ENCODE peak calls at places on chromosome 5, in ten cellular contexts. One of them, this sample, is unnamed.

GRCh38 chr5:72468606-72469005 is 38.6 kb downstream of the ZNF366 start:
- DNase-seq in fibroblast of the aortic adventitia: peak
- DNase-seq in lower lobe of right lung: no peak
- DNase-seq in A549: no peak
- DNase-seq in IMR-90: no peak
- DNase-seq in foreskin fibroblast: no peak
- DNase-seq in CD8-positive, alpha-beta T cell: no peak
- DNase-seq in PC-3: no peak
- DNase-seq in coronary artery: no peak
- DNase-seq in psoas muscle: no peak
- DNase-seq in this sample: no peak

GRCh38 chr5:1547236-1547635 is 23.5 kb upstream of the LPCAT1 start:
- DNase-seq in fibroblast of the aortic adventitia: no peak
- DNase-seq in lower lobe of right lung: no peak
- DNase-seq in A549: no peak
- DNase-seq in IMR-90: no peak
- DNase-seq in foreskin fibroblast: no peak
- DNase-seq in CD8-positive, alpha-beta T cell: no peak
- DNase-seq in PC-3: no peak
- DNase-seq in coronary artery: peak
- DNase-seq in psoas muscle: no peak
- DNase-seq in this sample: no peak

GRCh38 chr5:103532116-103532734 is 30.4 kb downstream of the NUDT12 start:
- DNase-seq in fibroblast of the aortic adventitia: peak
- DNase-seq in lower lobe of right lung: no peak
- DNase-seq in A549: no peak
- DNase-seq in IMR-90: no peak
- DNase-seq in foreskin fibroblast: no peak
- DNase-seq in CD8-positive, alpha-beta T cell: no peak
- DNase-seq in PC-3: no peak
- DNase-seq in coronary artery: no peak
- DNase-seq in psoas muscle: no peak
- DNase-seq in this sample: peak

GRCh38 chr5:115713408-115713807 is 87.6 kb upstream of the TMED7 start:
- DNase-seq in fibroblast of the aortic adventitia: no peak
- DNase-seq in lower lobe of right lung: no peak
- DNase-seq in A549: no peak
- DNase-seq in IMR-90: no peak
- DNase-seq in foreskin fibroblast: no peak
- DNase-seq in CD8-positive, alpha-beta T cell: no peak
- DNase-seq in PC-3: no peak
- DNase-seq in coronary artery: no peak
- DNase-seq in psoas muscle: no peak
- DNase-seq in this sample: no peak

GRCh38 chr5:143699121-143699520 is 112.8 kb upstream of the HMHB1 start:
- DNase-seq in fibroblast of the aortic adventitia: no peak
- DNase-seq in lower lobe of right lung: no peak
- DNase-seq in A549: no peak
- DNase-seq in IMR-90: no peak
- DNase-seq in foreskin fibroblast: no peak
- DNase-seq in CD8-positive, alpha-beta T cell: no peak
- DNase-seq in PC-3: no peak
- DNase-seq in coronary artery: no peak
- DNase-seq in psoas muscle: no peak
- DNase-seq in this sample: no peak

GRCh38 chr5:132459983-132460834 is 30.4 kb downstream of the IRF1 start:
- DNase-seq in fibroblast of the aortic adventitia: no peak
- DNase-seq in lower lobe of right lung: peak
- DNase-seq in A549: no peak
- DNase-seq in IMR-90: no peak
- DNase-seq in foreskin fibroblast: no peak
- DNase-seq in CD8-positive, alpha-beta T cell: no peak
- DNase-seq in PC-3: no peak
- DNase-seq in coronary artery: no peak
- DNase-seq in psoas muscle: peak
- DNase-seq in this sample: no peak

GRCh38 chr5:76785493-76785892 is 33.3 kb upstream of the F2RL1 start:
- DNase-seq in fibroblast of the aortic adventitia: peak
- DNase-seq in lower lobe of right lung: no peak
- DNase-seq in A549: peak
- DNase-seq in IMR-90: peak
- DNase-seq in foreskin fibroblast: peak
- DNase-seq in CD8-positive, alpha-beta T cell: no peak
- DNase-seq in PC-3: peak
- DNase-seq in coronary artery: no peak
- DNase-seq in psoas muscle: no peak
- DNase-seq in this sample: peak

GRCh38 chr5:131795879-131796792 is 681 bp downstream of the FNIP1 start:
- DNase-seq in fibroblast of the aortic adventitia: peak
- DNase-seq in lower lobe of right lung: peak
- DNase-seq in A549: peak
- DNase-seq in IMR-90: peak
- DNase-seq in foreskin fibroblast: peak
- DNase-seq in CD8-positive, alpha-beta T cell: peak
- DNase-seq in PC-3: peak
- DNase-seq in coronary artery: peak
- DNase-seq in psoas muscle: peak
- DNase-seq in this sample: peak

GRCh38 chr5:159620853-159621540 is 290.7 kb upstream of the IL12B start:
- DNase-seq in fibroblast of the aortic adventitia: no peak
- DNase-seq in lower lobe of right lung: no peak
- DNase-seq in A549: no peak
- DNase-seq in IMR-90: no peak
- DNase-seq in foreskin fibroblast: no peak
- DNase-seq in CD8-positive, alpha-beta T cell: no peak
- DNase-seq in PC-3: peak
- DNase-seq in coronary artery: no peak
- DNase-seq in psoas muscle: no peak
- DNase-seq in this sample: no peak

GRCh38 chr5:89572696-89573095 is 689.7 kb upstream of the MEF2C start:
- DNase-seq in fibroblast of the aortic adventitia: peak
- DNase-seq in lower lobe of right lung: no peak
- DNase-seq in A549: no peak
- DNase-seq in IMR-90: peak
- DNase-seq in foreskin fibroblast: peak
- DNase-seq in CD8-positive, alpha-beta T cell: no peak
- DNase-seq in PC-3: no peak
- DNase-seq in coronary artery: no peak
- DNase-seq in psoas muscle: no peak
- DNase-seq in this sample: peak

GRCh38 chr5:31357038-31357437 is 163.6 kb downstream of the CDH6 start:
- DNase-seq in fibroblast of the aortic adventitia: no peak
- DNase-seq in lower lobe of right lung: no peak
- DNase-seq in A549: no peak
- DNase-seq in IMR-90: no peak
- DNase-seq in foreskin fibroblast: no peak
- DNase-seq in CD8-positive, alpha-beta T cell: no peak
- DNase-seq in PC-3: no peak
- DNase-seq in coronary artery: no peak
- DNase-seq in psoas muscle: no peak
- DNase-seq in this sample: no peak

GRCh38 chr5:61948151-61948550 is 357.9 kb upstream of the KIF2A start:
- DNase-seq in fibroblast of the aortic adventitia: no peak
- DNase-seq in lower lobe of right lung: no peak
- DNase-seq in A549: no peak
- DNase-seq in IMR-90: no peak
- DNase-seq in foreskin fibroblast: no peak
- DNase-seq in CD8-positive, alpha-beta T cell: no peak
- DNase-seq in PC-3: no peak
- DNase-seq in coronary artery: no peak
- DNase-seq in psoas muscle: no peak
- DNase-seq in this sample: no peak

GRCh38 chr5:61949054-61949679 is 356.8 kb upstream of the KIF2A start:
- DNase-seq in fibroblast of the aortic adventitia: no peak
- DNase-seq in lower lobe of right lung: no peak
- DNase-seq in A549: no peak
- DNase-seq in IMR-90: no peak
- DNase-seq in foreskin fibroblast: no peak
- DNase-seq in CD8-positive, alpha-beta T cell: no peak
- DNase-seq in PC-3: no peak
- DNase-seq in coronary artery: no peak
- DNase-seq in psoas muscle: no peak
- DNase-seq in this sample: no peak

GRCh38 chr5:61949680-61950435 is 356.1 kb upstream of the KIF2A start:
- DNase-seq in fibroblast of the aortic adventitia: no peak
- DNase-seq in lower lobe of right lung: no peak
- DNase-seq in A549: no peak
- DNase-seq in IMR-90: no peak
- DNase-seq in foreskin fibroblast: no peak
- DNase-seq in CD8-positive, alpha-beta T cell: no peak
- DNase-seq in PC-3: no peak
- DNase-seq in coronary artery: no peak
- DNase-seq in psoas muscle: no peak
- DNase-seq in this sample: no peak

GRCh38 chr5:61953913-61954312 is 352.1 kb upstream of the KIF2A start:
- DNase-seq in fibroblast of the aortic adventitia: no peak
- DNase-seq in lower lobe of right lung: no peak
- DNase-seq in A549: no peak
- DNase-seq in IMR-90: no peak
- DNase-seq in foreskin fibroblast: no peak
- DNase-seq in CD8-positive, alpha-beta T cell: no peak
- DNase-seq in PC-3: no peak
- DNase-seq in coronary artery: no peak
- DNase-seq in psoas muscle: no peak
- DNase-seq in this sample: no peak

DNA sequence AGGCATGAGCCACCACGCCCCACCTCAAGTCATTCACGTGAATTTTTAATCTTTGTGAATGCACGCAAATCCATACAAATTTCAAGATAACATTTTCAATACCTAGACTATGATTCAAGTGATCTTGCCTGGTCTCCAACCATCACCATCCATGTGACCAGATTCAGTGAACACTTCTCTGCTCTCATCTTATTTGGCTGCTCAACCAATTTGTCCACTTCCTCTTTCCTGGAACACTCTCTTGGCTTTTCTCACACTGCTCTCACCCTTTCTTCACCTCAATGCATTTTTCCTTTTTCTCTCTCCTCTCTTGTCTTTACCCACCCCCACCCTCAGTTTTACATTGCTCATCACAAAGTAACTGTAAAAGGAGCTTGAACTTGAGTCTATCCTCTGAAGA is 354.7 kb upstream of the KIF2A start:
- DNase-seq in fibroblast of the aortic adventitia: no peak
- DNase-seq in lower lobe of right lung: no peak
- DNase-seq in A549: no peak
- DNase-seq in IMR-90: no peak
- DNase-seq in foreskin fibroblast: no peak
- DNase-seq in CD8-positive, alpha-beta T cell: no peak
- DNase-seq in PC-3: no peak
- DNase-seq in coronary artery: no peak
- DNase-seq in psoas muscle: no peak
- DNase-seq in this sample: no peak
- TF ChIP-seq CTCF in fibroblast of the aortic adventitia: no peak
- TF ChIP-seq CTCF in lower lobe of right lung: no peak
- TF ChIP-seq CTCF in A549: no peak
- TF ChIP-seq CTCF in IMR-90: no peak
- TF ChIP-seq CTCF in foreskin fibroblast: no peak
- TF ChIP-seq CTCF in CD8-positive, alpha-beta T cell: no peak
- TF ChIP-seq CTCF in PC-3: no peak
- TF ChIP-seq CTCF in coronary artery: no peak
- TF ChIP-seq CTCF in psoas muscle: no peak
- TF ChIP-seq CTCF in this sample: no peak

GRCh38 chr5:39191216-39191615 is 28.1 kb downstream of the FYB1 start:
- DNase-seq in fibroblast of the aortic adventitia: no peak
- DNase-seq in lower lobe of right lung: no peak
- DNase-seq in A549: no peak
- DNase-seq in IMR-90: no peak
- DNase-seq in foreskin fibroblast: no peak
- DNase-seq in CD8-positive, alpha-beta T cell: no peak
- DNase-seq in PC-3: no peak
- DNase-seq in coronary artery: no peak
- DNase-seq in psoas muscle: no peak
- DNase-seq in this sample: no peak
- H3K4me3 ChIP-seq in fibroblast of the aortic adventitia: no peak
- H3K4me3 ChIP-seq in lower lobe of right lung: no peak
- H3K4me3 ChIP-seq in A549: no peak
- H3K4me3 ChIP-seq in IMR-90: no peak
- H3K4me3 ChIP-seq in foreskin fibroblast: no peak
- H3K4me3 ChIP-seq in CD8-positive, alpha-beta T cell: peak
- H3K4me3 ChIP-seq in PC-3: no peak
- H3K4me3 ChIP-seq in coronary artery: no peak
- H3K4me3 ChIP-seq in psoas muscle: no peak
- H3K4me3 ChIP-seq in this sample: no peak

GRCh38 chr5:35285435-35285834 is 55.1 kb upstream of the PRLR start:
- DNase-seq in fibroblast of the aortic adventitia: no peak
- DNase-seq in lower lobe of right lung: no peak
- DNase-seq in A549: no peak
- DNase-seq in IMR-90: no peak
- DNase-seq in foreskin fibroblast: no peak
- DNase-seq in CD8-positive, alpha-beta T cell: no peak
- DNase-seq in PC-3: peak
- DNase-seq in coronary artery: no peak
- DNase-seq in psoas muscle: no peak
- DNase-seq in this sample: no peak

GRCh38 chr5:35285011-35285410 is 54.7 kb upstream of the PRLR start:
- DNase-seq in fibroblast of the aortic adventitia: no peak
- DNase-seq in lower lobe of right lung: no peak
- DNase-seq in A549: no peak
- DNase-seq in IMR-90: no peak
- DNase-seq in foreskin fibroblast: peak
- DNase-seq in CD8-positive, alpha-beta T cell: no peak
- DNase-seq in PC-3: peak
- DNase-seq in coronary artery: no peak
- DNase-seq in psoas muscle: no peak
- DNase-seq in this sample: peak

GRCh38 chr5:35282805-35283204 is 52.5 kb upstream of the PRLR start:
- DNase-seq in fibroblast of the aortic adventitia: no peak
- DNase-seq in lower lobe of right lung: no peak
- DNase-seq in A549: no peak
- DNase-seq in IMR-90: no peak
- DNase-seq in foreskin fibroblast: no peak
- DNase-seq in CD8-positive, alpha-beta T cell: no peak
- DNase-seq in PC-3: no peak
- DNase-seq in coronary artery: no peak
- DNase-seq in psoas muscle: no peak
- DNase-seq in this sample: no peak

GRCh38 chr5:35281613-35282012 is 51.3 kb upstream of the PRLR start:
- DNase-seq in fibroblast of the aortic adventitia: no peak
- DNase-seq in lower lobe of right lung: no peak
- DNase-seq in A549: no peak
- DNase-seq in IMR-90: no peak
- DNase-seq in foreskin fibroblast: no peak
- DNase-seq in CD8-positive, alpha-beta T cell: no peak
- DNase-seq in PC-3: no peak
- DNase-seq in coronary artery: no peak
- DNase-seq in psoas muscle: no peak
- DNase-seq in this sample: no peak

GRCh38 chr5:35284364-35284763 is 54.1 kb upstream of the PRLR start:
- DNase-seq in fibroblast of the aortic adventitia: no peak
- DNase-seq in lower lobe of right lung: no peak
- DNase-seq in A549: no peak
- DNase-seq in IMR-90: no peak
- DNase-seq in foreskin fibroblast: no peak
- DNase-seq in CD8-positive, alpha-beta T cell: no peak
- DNase-seq in PC-3: no peak
- DNase-seq in coronary artery: no peak
- DNase-seq in psoas muscle: no peak
- DNase-seq in this sample: no peak
- TF ChIP-seq CTCF in fibroblast of the aortic adventitia: no peak
- TF ChIP-seq CTCF in lower lobe of right lung: no peak
- TF ChIP-seq CTCF in A549: no peak
- TF ChIP-seq CTCF in IMR-90: no peak
- TF ChIP-seq CTCF in foreskin fibroblast: no peak
- TF ChIP-seq CTCF in CD8-positive, alpha-beta T cell: no peak
- TF ChIP-seq CTCF in PC-3: no peak
- TF ChIP-seq CTCF in coronary artery: no peak
- TF ChIP-seq CTCF in psoas muscle: no peak
- TF ChIP-seq CTCF in this sample: no peak

GRCh38 chr5:194603-195209 is 3.4 kb downstream of the LRRC14B start:
- DNase-seq in fibroblast of the aortic adventitia: no peak
- DNase-seq in lower lobe of right lung: no peak
- DNase-seq in A549: no peak
- DNase-seq in IMR-90: no peak
- DNase-seq in foreskin fibroblast: no peak
- DNase-seq in CD8-positive, alpha-beta T cell: no peak
- DNase-seq in PC-3: no peak
- DNase-seq in coronary artery: no peak
- DNase-seq in psoas muscle: no peak
- DNase-seq in this sample: no peak
- H3K4me3 ChIP-seq in fibroblast of the aortic adventitia: no peak
- H3K4me3 ChIP-seq in lower lobe of right lung: no peak
- H3K4me3 ChIP-seq in A549: no peak
- H3K4me3 ChIP-seq in IMR-90: no peak
- H3K4me3 ChIP-seq in foreskin fibroblast: no peak
- H3K4me3 ChIP-seq in CD8-positive, alpha-beta T cell: no peak
- H3K4me3 ChIP-seq in PC-3: no peak
- H3K4me3 ChIP-seq in coronary artery: no peak
- H3K4me3 ChIP-seq in psoas muscle: no peak
- H3K4me3 ChIP-seq in this sample: no peak

This sample was measured in fibroblast of pulmonary artery.